ENCODE peak calls at places on chromosomes 2 and 18, in six cellular contexts. K is tibial artery, S is RWPE2, G is H9, J is heart left ventricle, T is OCI-LY7. U is an unnamed sample. For H3K9me3, the result is how much of the 10 kb centered on the place peaks cover.

GRCh38 chr2:37301408-37301807 is 23.2 kb downstream of the PRKD3 start:
- DNase-seq in J (no peak), S (no peak), G (no peak), K (no peak), T (no peak), U (no peak)

GRCh38 chr18:23320709-23321236 is 132.3 kb upstream of the RIOK3 start:
- DNase-seq in J (no peak), S (no peak), T (peak), K (no peak), G (no peak), U (no peak)

GRCh38 chr2:119283873-119284331 is 60.3 kb downstream of the STEAP3 start:
- DNase-seq in J (peak), K (peak), G (no peak), T (no peak), S (no peak), U (peak)

GRCh38 chr2:48129256-48129950 is 223.1 kb upstream of the FBXO11 start:
- DNase-seq in J (no peak), G (no peak), K (no peak), T (no peak), S (no peak), U (no peak)

GRCh38 chr2:216133392-216133791 is 24.2 kb downstream of the XRCC5 start:
- DNase-seq in S (no peak), K (no peak), J (no peak), T (no peak), G (no peak), U (no peak)

GRCh38 chr2:9638532-9638931 is 7.7 kb upstream of the YWHAQ start:
- DNase-seq in S (peak), G (no peak), T (no peak), K (peak), J (peak), U (peak)

GRCh38 chr2:152063325-152063924 is 35.4 kb downstream of the CACNB4 start:
- DNase-seq in J (no peak), K (no peak), G (no peak), S (no peak), T (no peak), U (no peak)

GRCh38 chr2:225027061-225027762 is 15.1 kb downstream of the DOCK10 start:
- DNase-seq in G (no peak), K (no peak), T (no peak), S (no peak), J (no peak), U (no peak)

GRCh38 chr18:78579854-78580577 is 399.6 kb upstream of the SALL3 start:
- DNase-seq in T (no peak), S (no peak), J (no peak), G (no peak), K (no peak), U (no peak)
- H3K9me3 ChIP-seq in T (under half), S (under half), J (under half), G (under half), K (under half), U (under half)

GRCh38 chr2:171627412-171627811 is 59.9 kb upstream of the DYNC1I2 start:
- DNase-seq in J (no peak), S (no peak), T (no peak), G (no peak), K (no peak), U (no peak)
- H3K9me3 ChIP-seq in J (under half), S (under half), T (under half), G (under half), K (under half), U (under half)

DNA sequence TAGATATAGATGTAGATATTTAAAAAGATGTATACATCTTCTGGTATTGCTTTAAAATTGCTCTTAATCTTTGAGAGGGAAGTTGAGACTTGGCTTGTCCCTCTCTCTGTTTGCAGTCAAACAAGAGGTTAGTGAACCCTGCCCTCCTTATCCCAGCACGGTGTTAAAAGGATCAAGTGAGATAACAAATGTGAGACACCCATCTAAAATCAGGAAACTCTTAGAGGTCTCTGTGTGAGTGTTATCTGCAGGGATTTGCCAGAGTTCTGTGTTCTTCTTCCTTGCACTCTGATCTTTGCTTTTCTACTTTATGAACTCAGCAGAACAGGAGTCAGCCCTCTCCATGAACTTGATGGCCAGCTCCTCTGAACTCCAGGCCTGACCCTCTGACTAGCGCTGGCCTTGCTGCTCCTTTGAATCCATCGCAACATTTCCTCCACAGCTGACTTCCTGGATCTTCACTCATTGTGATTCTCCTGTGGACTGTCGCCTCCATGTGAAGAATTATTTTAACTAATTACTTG is 123.8 kb downstream of the NCKAP5 start:
- DNase-seq in G (no peak), S (no peak), T (no peak), J (no peak), K (no peak), U (no peak)
- H3K9me3 ChIP-seq in G (under half), S (under half), T (under half), J (under half), K (under half), U (under half)

DNA sequence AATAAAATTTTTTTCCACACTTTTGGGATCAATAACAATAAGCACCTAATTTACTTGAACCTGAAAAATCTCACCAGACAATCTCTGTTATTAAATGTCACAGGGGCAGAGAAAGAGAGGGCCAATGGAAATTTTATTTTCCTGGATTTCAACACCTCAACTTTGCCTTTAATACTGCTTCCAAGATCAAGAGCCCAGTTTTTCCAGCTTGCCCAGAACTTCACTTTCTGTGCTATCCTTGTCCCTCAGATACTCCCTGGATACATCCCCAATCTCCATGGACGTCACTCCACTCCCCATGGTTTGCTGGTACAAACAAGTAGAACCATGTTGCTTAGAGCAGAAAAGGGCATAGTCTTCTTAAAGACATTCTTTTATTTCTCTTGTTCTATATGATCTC is 29.3 kb upstream of the PID1 start:
- DNase-seq in J (no peak), G (no peak), S (no peak), K (no peak), T (no peak), U (no peak)
- H3K9me3 ChIP-seq in J (under half), G (under half), S (under half), K (under half), T (under half), U (under half)